ENCODE peak calls at places on chromosomes 4 and X, in nine cellular contexts. E is spleen; Y is skeletal muscle cell; T is AG04449; I is ascending aorta; K is breast epithelium; J is brain microvascular endothelial cell; G is CD4-positive, alpha-beta memory T cell; R is body of pancreas. F is an unnamed sample.

GRCh38 chr4:13665711-13666660 is 38.5 kb upstream of the BOD1L1 start:
- DNase-seq in E (no peak), Y (no peak), T (no peak), I (no peak), K (no peak), J (peak), G (no peak), R (no peak), F (no peak)

GRCh38 chr4:112522389-112522788 is 6.4 kb upstream of the NEUROG2 start:
- DNase-seq in E (no peak), Y (no peak), T (no peak), I (no peak), K (no peak), J (no peak), G (no peak), R (no peak), F (no peak)

GRCh38 chrX:150504399-150505186 is 63.8 kb upstream of the MTM1 start:
- DNase-seq in E (no peak), Y (no peak), T (no peak), I (no peak), K (no peak), J (no peak), G (no peak), R (peak), F (no peak)

GRCh38 chr4:25859429-25860148 is 3.2 kb downstream of the SEL1L3 start:
- DNase-seq in E (no peak), Y (no peak), T (no peak), I (no peak), K (no peak), J (no peak), G (peak), R (no peak), F (no peak)

GRCh38 chrX:129496625-129497024 is 26.7 kb downstream of the SMARCA1 start:
- DNase-seq in E (no peak), Y (peak), T (no peak), I (no peak), K (no peak), J (no peak), G (no peak), R (no peak), F (no peak)

GRCh38 chr4:56643596-56643995 is 37.5 kb downstream of the HOPX start:
- DNase-seq in E (no peak), Y (no peak), T (no peak), I (no peak), K (no peak), J (no peak), G (no peak), R (no peak), F (no peak)

GRCh38 chr4:189162073-189162789 is 778.4 kb upstream of the FRG1 start:
- DNase-seq in E (peak), Y (no peak), T (no peak), I (no peak), K (no peak), J (no peak), G (no peak), R (no peak), F (no peak)

GRCh38 chrX:27619975-27620374 is 29.8 kb downstream of the DCAF8L2 start:
- DNase-seq in E (no peak), Y (no peak), T (no peak), I (no peak), K (no peak), J (no peak), G (no peak), R (no peak), F (no peak)

GRCh38 chrX:150869450-150869849 is 29.0 kb downstream of the CD99L2 start:
- DNase-seq in E (no peak), Y (no peak), T (no peak), I (no peak), K (no peak), J (no peak), G (no peak), R (no peak), F (no peak)

GRCh38 chr4:153234923-153235322 is 30.7 kb downstream of the TRIM2 start:
- DNase-seq in E (no peak), Y (no peak), T (no peak), I (no peak), K (no peak), J (no peak), G (no peak), R (no peak), F (no peak)

GRCh38 chrX:114611018-114611619 is 27.2 kb downstream of the HTR2C start:
- DNase-seq in E (no peak), Y (no peak), T (no peak), I (no peak), K (no peak), J (peak), G (peak), R (peak), F (no peak)

GRCh38 chr4:2363056-2363719 is 55.3 kb downstream of the ZFYVE28 start:
- DNase-seq in E (no peak), Y (no peak), T (no peak), I (peak), K (no peak), J (no peak), G (no peak), R (peak), F (no peak)

GRCh38 chr4:168028970-168029610 is 63.2 kb upstream of the ANXA10 start:
- DNase-seq in E (no peak), Y (peak), T (no peak), I (no peak), K (no peak), J (no peak), G (no peak), R (no peak), F (no peak)

GRCh38 chrX:85851418-85851817 is 195.9 kb downstream of the CHM start:
- DNase-seq in E (peak), Y (no peak), T (no peak), I (no peak), K (no peak), J (no peak), G (no peak), R (peak), F (peak)

GRCh38 chr4:138367942-138368341 is 125.8 kb upstream of the SLC7A11 start:
- DNase-seq in E (no peak), Y (no peak), T (no peak), I (no peak), K (no peak), J (no peak), G (no peak), R (peak), F (no peak)

GRCh38 chrX:135411893-135412292 is 9.9 kb upstream of the SMIM10L2A start:
- DNase-seq in E (no peak), Y (no peak), T (no peak), I (no peak), K (no peak), J (no peak), G (no peak), R (peak), F (no peak)

GRCh38 chr4:10114607-10115006 is 2.0 kb downstream of the WDR1 start:
- DNase-seq in E (no peak), Y (no peak), T (no peak), I (no peak), K (no peak), J (no peak), G (no peak), R (no peak), F (no peak)

GRCh38 chrX:40887476-40887875 is 152.1 kb upstream of the MED14 start:
- DNase-seq in E (no peak), Y (no peak), T (no peak), I (no peak), K (no peak), J (no peak), G (no peak), R (no peak), F (no peak)

GRCh38 chr4:61199869-61200194 is 294 bp upstream of the ADGRL3 start:
- DNase-seq in E (no peak), Y (no peak), T (no peak), I (no peak), K (no peak), J (no peak), G (no peak), R (no peak), F (no peak)

GRCh38 chr4:79623125-79623905 is 215.3 kb upstream of the GK2 start:
- DNase-seq in E (no peak), Y (peak), T (no peak), I (no peak), K (no peak), J (no peak), G (no peak), R (no peak), F (no peak)

GRCh38 chr4:152807294-152807829 is 27.6 kb downstream of the ARFIP1 start:
- DNase-seq in E (no peak), Y (peak), T (no peak), I (no peak), K (no peak), J (no peak), G (peak), R (no peak), F (no peak)

GRCh38 chrX:74346124-74346523 is 42.1 kb downstream of the ZCCHC13 start:
- DNase-seq in E (no peak), Y (no peak), T (no peak), I (no peak), K (no peak), J (no peak), G (no peak), R (no peak), F (no peak)

GRCh38 chr4:177384856-177385396 is 57.3 kb downstream of the AGA start:
- DNase-seq in E (no peak), Y (no peak), T (no peak), I (no peak), K (no peak), J (no peak), G (no peak), R (no peak), F (no peak)

GRCh38 chr4:76803522-76803921 is 94.4 kb downstream of the SOWAHB start:
- DNase-seq in E (no peak), Y (peak), T (no peak), I (no peak), K (peak), J (peak), G (no peak), R (no peak), F (no peak)

GRCh38 chr4:39464886-39465501 is 6.1 kb downstream of the LIAS start:
- DNase-seq in E (no peak), Y (peak), T (peak), I (no peak), K (no peak), J (peak), G (no peak), R (no peak), F (no peak)

GRCh38 chr4:11691236-11691635 is 262.5 kb upstream of the HS3ST1 start:
- DNase-seq in E (no peak), Y (no peak), T (no peak), I (no peak), K (no peak), J (no peak), G (no peak), R (no peak), F (no peak)
- H3K4me3 ChIP-seq in E (no peak), Y (no peak), T (no peak), I (no peak), K (no peak), J (no peak), G (no peak), R (no peak), F (no peak)

GRCh38 chrX:81390244-81390643 is 188.3 kb downstream of the SH3BGRL start:
- DNase-seq in E (no peak), Y (no peak), T (no peak), I (no peak), K (no peak), J (no peak), G (no peak), R (no peak), F (no peak)
- H3K4me3 ChIP-seq in E (no peak), Y (no peak), T (no peak), I (no peak), K (no peak), J (no peak), G (no peak), R (no peak), F (no peak)

GRCh38 chr4:7144374-7145290 is 47.7 kb upstream of the SORCS2 start:
- DNase-seq in E (no peak), Y (no peak), T (no peak), I (no peak), K (no peak), J (no peak), G (no peak), R (no peak), F (no peak)
- H3K4me3 ChIP-seq in E (no peak), Y (no peak), T (no peak), I (no peak), K (no peak), J (no peak), G (no peak), R (no peak), F (no peak)

DNA sequence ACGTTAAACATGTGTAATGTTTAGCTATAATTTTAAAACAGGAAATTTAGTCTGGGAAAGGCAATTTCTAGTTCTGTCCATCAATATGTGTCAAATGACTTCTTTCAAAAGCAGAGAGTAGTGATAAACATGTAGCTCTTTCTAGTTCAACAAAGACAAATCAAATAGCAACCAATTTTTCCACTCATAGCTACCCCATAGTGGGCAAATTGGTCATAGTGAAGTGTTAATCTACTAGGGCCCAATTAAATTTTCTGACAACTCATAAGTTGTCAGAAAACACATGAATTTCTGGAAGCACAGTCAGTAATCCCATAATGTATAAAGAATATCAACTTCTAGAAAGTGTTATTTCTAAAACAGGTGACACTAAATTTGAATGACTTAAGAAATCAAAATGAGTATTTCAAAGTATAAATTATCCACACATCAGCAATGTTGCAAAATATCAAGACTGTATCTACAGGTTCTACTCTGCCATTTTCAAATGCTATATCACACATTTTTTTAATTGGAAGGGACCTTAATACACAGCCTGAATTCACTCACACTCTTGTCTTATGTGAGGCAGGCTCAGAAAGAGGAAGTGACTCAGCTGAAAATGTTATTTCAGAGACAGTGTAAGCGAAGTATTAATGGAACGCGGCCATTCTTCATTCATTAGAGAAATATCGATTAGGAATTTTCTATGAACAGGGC is 7.7 kb downstream of the OCIAD2 start:
- DNase-seq in E (no peak), Y (no peak), T (no peak), I (no peak), K (no peak), J (peak), G (no peak), R (no peak), F (no peak)
- H3K4me3 ChIP-seq in E (no peak), Y (no peak), T (no peak), I (no peak), K (no peak), J (no peak), G (no peak), R (no peak), F (no peak)

GRCh38 chr4:92303621-92304027 is at the start of gene GRID2:
- DNase-seq in E (no peak), Y (no peak), T (no peak), I (no peak), K (no peak), J (no peak), G (no peak), R (peak), F (no peak)

GRCh38 chr4:92305148-92305877 is 1.5 kb downstream of the GRID2 start:
- DNase-seq in E (no peak), Y (peak), T (no peak), I (no peak), K (no peak), J (peak), G (no peak), R (peak), F (no peak)

GRCh38 chr4:92304636-92305035 is 870 bp downstream of the GRID2 start:
- DNase-seq in E (no peak), Y (no peak), T (no peak), I (no peak), K (no peak), J (no peak), G (no peak), R (no peak), F (no peak)

GRCh38 chr4:92305878-92306520 is 2.2 kb downstream of the GRID2 start:
- DNase-seq in E (no peak), Y (no peak), T (no peak), I (no peak), K (no peak), J (no peak), G (no peak), R (peak), F (no peak)

DNA sequence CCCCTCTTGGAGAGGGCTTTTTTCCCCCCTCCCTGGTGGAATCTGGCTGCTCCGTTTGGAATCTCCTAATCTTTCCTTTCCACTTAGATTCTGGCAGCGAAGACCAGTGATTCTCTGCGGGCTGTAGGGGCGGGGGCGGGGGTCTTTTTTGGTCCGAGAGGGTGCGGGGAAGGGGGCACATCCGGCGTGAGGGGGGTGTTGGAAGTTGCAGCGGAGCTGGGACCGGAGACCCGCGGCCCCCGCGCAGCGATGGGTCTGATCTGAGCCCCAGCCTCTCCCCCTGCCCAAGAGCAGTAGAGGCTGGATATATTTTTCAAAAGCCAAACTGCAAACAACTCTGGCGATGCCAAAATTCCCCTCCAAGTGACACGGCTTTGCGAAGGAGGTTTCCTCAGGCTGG is 307 bp downstream of the GRID2 start:
- DNase-seq in E (no peak), Y (no peak), T (no peak), I (no peak), K (no peak), J (no peak), G (no peak), R (no peak), F (no peak)
- H3K4me3 ChIP-seq in E (no peak), Y (peak), T (no peak), I (peak), K (no peak), J (peak), G (no peak), R (no peak), F (no peak)

GRCh38 chr4:7760228-7760627 is 179.4 kb downstream of the AFAP1 start:
- DNase-seq in E (peak), Y (no peak), T (no peak), I (no peak), K (no peak), J (no peak), G (no peak), R (no peak), F (no peak)

GRCh38 chr4:7758444-7758815 is 181.2 kb downstream of the AFAP1 start:
- DNase-seq in E (peak), Y (no peak), T (no peak), I (no peak), K (no peak), J (no peak), G (no peak), R (no peak), F (no peak)

GRCh38 chr4:7760706-7761105 is 179.0 kb downstream of the AFAP1 start:
- DNase-seq in E (peak), Y (no peak), T (no peak), I (no peak), K (no peak), J (no peak), G (no peak), R (no peak), F (no peak)

GRCh38 chr4:7759221-7759620 is 180.4 kb downstream of the AFAP1 start:
- DNase-seq in E (peak), Y (no peak), T (no peak), I (no peak), K (no peak), J (no peak), G (peak), R (no peak), F (no peak)

GRCh38 chr4:7759635-7760034 is 180.0 kb downstream of the AFAP1 start:
- DNase-seq in E (peak), Y (no peak), T (no peak), I (no peak), K (no peak), J (no peak), G (no peak), R (no peak), F (no peak)
- H3K4me3 ChIP-seq in E (no peak), Y (no peak), T (no peak), I (no peak), K (no peak), J (no peak), G (peak), R (no peak), F (no peak)

GRCh38 chr4:176271749-176272148 is 2.7 kb upstream of the ASB5 start:
- DNase-seq in E (no peak), Y (peak), T (no peak), I (no peak), K (no peak), J (peak), G (no peak), R (no peak), F (no peak)
- H3K4me3 ChIP-seq in E (no peak), Y (no peak), T (no peak), I (no peak), K (no peak), J (no peak), G (no peak), R (no peak), F (no peak)

DNA sequence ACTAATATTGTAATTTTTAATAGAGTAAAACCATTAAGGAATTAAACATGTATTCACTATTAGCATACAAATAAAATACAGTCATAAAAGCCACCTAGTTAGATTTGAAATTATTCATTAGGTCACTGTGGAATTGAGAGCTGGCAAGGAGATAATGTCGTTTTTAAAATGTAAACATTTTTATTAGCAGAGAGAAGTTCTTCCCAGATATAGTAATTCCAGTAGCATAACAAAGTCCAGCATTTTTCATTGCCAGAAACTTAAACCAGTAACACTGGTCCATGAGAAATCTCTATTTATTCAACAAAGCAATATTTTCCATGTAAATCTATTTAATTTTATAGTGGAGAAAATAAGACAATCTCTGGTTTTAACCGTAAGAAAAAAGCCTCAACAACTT is 17.5 kb downstream of the ENOX2 start:
- DNase-seq in E (no peak), Y (no peak), T (no peak), I (no peak), K (no peak), J (no peak), G (no peak), R (no peak), F (no peak)
- H3K4me3 ChIP-seq in E (no peak), Y (no peak), T (no peak), I (peak), K (no peak), J (no peak), G (no peak), R (no peak), F (no peak)